ENCODE peak calls at places on chromosomes 16 and 17, in seven cellular contexts. X is neural progenitor cell, U is HCT116, A is hepatocyte, Y is GM23248, P is OCI-LY7, R is PC-3. N is an unnamed sample.

GRCh38 chr16:80993293-80993691 is 13.4 kb downstream of the CMC2 start:
- DNase-seq in X (no peak), U (no peak), A (peak; percentile 63), Y (peak; percentile 93), P (no peak), R (no peak), N (no peak)

GRCh38 chr17:58200024-58200633 is 7.6 kb downstream of the EPX start:
- DNase-seq in X (peak; percentile 74), U (peak; percentile 63), A (peak; percentile 59), Y (peak; percentile 64), P (peak; percentile 48), R (peak; percentile 78), N (peak; percentile 89)

GRCh38 chr17:81031571-81032550 is 3.1 kb upstream of the BAIAP2 start:
- DNase-seq in X (no peak), U (no peak), A (no peak), Y (no peak), P (no peak), R (no peak), N (no peak)

GRCh38 chr17:59406808-59407381 is 75.4 kb downstream of the YPEL2 start:
- DNase-seq in X (no peak), U (no peak), A (peak; percentile 28), Y (no peak), P (no peak), R (peak; percentile 33), N (peak; percentile 74)

GRCh38 chr17:54901230-54901847 is 687 bp downstream of the TOM1L1 start:
- DNase-seq in X (no peak), U (peak; percentile 48), A (peak; percentile 28), Y (peak; percentile 71), P (no peak), R (peak; percentile 83), N (peak; percentile 27)

GRCh38 chr17:6361733-6362132 is 73.2 kb downstream of the AIPL1 start:
- DNase-seq in X (peak; percentile 40), U (peak; percentile 24), A (no peak), Y (no peak), P (peak; percentile 16), R (peak; percentile 12), N (peak; percentile 42)

GRCh38 chr16:73878616-73879015 is 418.0 kb upstream of the PSMD7 start:
- DNase-seq in X (peak; percentile 27), U (peak; percentile 52), A (peak; percentile 72), Y (peak; percentile 73), P (peak; percentile 29), R (peak; percentile 62), N (peak; percentile 46)

GRCh38 chr17:42428141-42428944 is 5.3 kb upstream of the CAVIN1 start:
- DNase-seq in X (peak; percentile 83), U (peak; percentile 88), A (peak; percentile 89), Y (peak; percentile 97), P (peak; percentile 74), R (no peak), N (peak; percentile 63)

GRCh38 chr17:71779482-71779881 is 341.3 kb upstream of the SOX9 start:
- DNase-seq in X (no peak), U (no peak), A (no peak), Y (no peak), P (no peak), R (no peak), N (no peak)

GRCh38 chr16:4015275-4015990 is 100.8 kb downstream of the ADCY9 start:
- DNase-seq in X (no peak), U (no peak), A (peak; percentile 80), Y (no peak), P (no peak), R (no peak), N (no peak)

GRCh38 chr16:67804853-67805542 is 1.4 kb downstream of the RANBP10 start:
- DNase-seq in X (no peak), U (no peak), A (peak; percentile 68), Y (no peak), P (no peak), R (peak; percentile 11), N (no peak)

GRCh38 chr17:74569392-74570003 is 2.2 kb upstream of the CD300H start:
- DNase-seq in X (no peak), U (peak; percentile 97), A (peak; percentile 83), Y (peak; percentile 98), P (no peak), R (peak; percentile 99), N (no peak)

GRCh38 chr17:67829331-67829730 is 4.0 kb downstream of the BPTF start:
- DNase-seq in X (peak; percentile 9), U (no peak), A (no peak), Y (peak; percentile 16), P (peak; percentile 69), R (peak; percentile 63), N (no peak)

GRCh38 chr17:82837586-82838320 is 2.1 kb downstream of the ZNF750 start:
- DNase-seq in X (no peak), U (no peak), A (no peak), Y (no peak), P (no peak), R (no peak), N (no peak)

GRCh38 chr17:82839617-82840292 is at the start of gene ZNF750:
- DNase-seq in X (no peak), U (no peak), A (no peak), Y (no peak), P (no peak), R (no peak), N (no peak)

GRCh38 chr17:82840431-82840831 is 609 bp upstream of the ZNF750 start:
- DNase-seq in X (peak; percentile 40), U (no peak), A (no peak), Y (no peak), P (no peak), R (no peak), N (no peak)

GRCh38 chr17:82836823-82837357 is 2.9 kb downstream of the ZNF750 start:
- DNase-seq in X (peak; percentile 37), U (no peak), A (no peak), Y (peak; percentile 17), P (no peak), R (no peak), N (no peak)

DNA sequence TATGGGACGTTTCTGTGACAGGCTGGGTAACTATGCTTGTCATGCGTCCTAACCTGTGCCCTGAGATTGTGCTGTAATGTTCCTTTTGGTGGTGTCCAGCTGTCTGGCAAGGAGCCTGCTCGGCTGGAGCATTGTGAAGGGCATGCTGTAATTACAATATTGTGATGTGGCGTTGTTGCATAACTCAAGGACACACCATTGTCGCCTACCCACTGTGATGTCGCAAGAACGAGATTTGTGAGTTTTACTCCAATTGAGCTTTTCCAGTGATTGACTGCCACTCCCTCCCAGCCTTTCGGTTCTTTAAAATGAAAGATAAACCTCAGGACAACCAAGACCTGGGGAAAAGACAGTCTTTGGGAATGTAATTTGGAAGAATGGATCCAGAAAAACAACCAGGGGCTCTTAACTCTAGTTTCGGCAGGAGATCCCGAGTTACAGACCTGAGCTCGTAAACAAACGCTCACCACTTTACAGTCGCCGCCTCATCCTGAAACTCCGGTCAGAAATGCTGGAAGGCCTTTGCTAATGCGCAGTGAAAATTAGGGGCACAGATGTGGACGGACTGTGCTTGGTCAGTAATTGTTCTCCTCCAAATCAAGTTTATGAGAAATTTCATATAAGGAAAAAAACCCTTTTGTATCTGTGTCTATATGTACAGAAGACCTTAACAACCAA is 1.3 kb downstream of the ZNF750 start:
- DNase-seq in X (no peak), U (no peak), A (peak; percentile 64), Y (peak; percentile 8), P (no peak), R (peak; percentile 35), N (no peak)
- TF ChIP-seq EZH2phosphoT487 in X (no peak), U (no peak), A (no peak), Y (no peak), P (no peak), R (no peak), N (no peak)

GRCh38 chr17:63610854-63611253 is 10.2 kb downstream of the TACO1 start:
- DNase-seq in X (no peak), U (no peak), A (no peak), Y (no peak), P (no peak), R (no peak), N (no peak)

GRCh38 chr17:63611354-63611753 is 10.7 kb downstream of the TACO1 start:
- DNase-seq in X (no peak), U (no peak), A (no peak), Y (no peak), P (no peak), R (no peak), N (no peak)

GRCh38 chr17:63613663-63614062 is 8.6 kb upstream of the MAP3K3 start:
- DNase-seq in X (no peak), U (no peak), A (no peak), Y (no peak), P (no peak), R (no peak), N (no peak)

DNA sequence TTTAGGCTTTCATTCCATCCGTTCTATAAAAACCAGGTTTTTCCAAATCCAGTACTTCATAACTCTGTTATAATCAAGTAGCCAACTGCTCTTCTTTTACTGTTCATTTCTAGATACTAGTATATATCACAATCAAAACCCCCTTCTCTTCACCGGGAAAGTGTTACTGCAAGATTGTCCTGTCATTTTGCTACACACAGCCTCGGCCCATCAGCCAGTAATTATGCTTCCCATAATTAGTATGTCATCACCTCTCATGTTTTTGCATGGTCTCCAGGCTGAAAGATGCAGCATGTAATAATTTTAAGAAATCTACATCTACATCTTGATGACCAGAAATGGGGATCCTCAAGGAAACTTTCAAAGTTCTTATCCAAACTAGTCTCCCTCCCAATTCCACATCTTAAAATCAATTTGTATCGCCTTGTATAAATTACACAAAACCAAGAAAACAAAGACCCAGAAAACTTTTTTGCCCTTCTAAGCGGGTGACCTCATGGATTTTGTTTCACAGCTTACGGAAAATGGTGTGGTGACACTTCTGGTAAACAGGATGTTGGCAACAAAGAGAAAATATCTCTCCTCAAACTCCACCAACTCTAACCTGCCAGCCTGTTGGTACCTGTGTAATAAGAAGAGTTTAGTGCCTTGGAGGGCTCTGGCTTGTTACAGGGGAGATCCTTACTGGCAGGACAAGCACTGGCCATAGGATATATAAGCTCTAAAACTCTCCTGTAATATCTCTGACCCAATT is 9.3 kb downstream of the TACO1 start:
- DNase-seq in X (no peak), U (no peak), A (no peak), Y (no peak), P (no peak), R (no peak), N (no peak)
- TF ChIP-seq EZH2phosphoT487 in X (no peak), U (no peak), A (no peak), Y (no peak), P (no peak), R (no peak), N (no peak)

GRCh38 chr17:15392326-15392739 is 50.9 kb upstream of the TEKT3 start:
- DNase-seq in X (no peak), U (no peak), A (no peak), Y (peak; percentile 98), P (no peak), R (peak; percentile 99), N (no peak)
- TF ChIP-seq EZH2phosphoT487 in X (no peak), U (no peak), A (no peak), Y (no peak), P (no peak), R (no peak), N (no peak)

GRCh38 chr16:85037721-85038120 is 10.1 kb downstream of the KIAA0513 start:
- DNase-seq in X (no peak), U (no peak), A (no peak), Y (no peak), P (no peak), R (no peak), N (no peak)

GRCh38 chr16:85036398-85037049 is 8.9 kb downstream of the KIAA0513 start:
- DNase-seq in X (no peak), U (no peak), A (no peak), Y (no peak), P (no peak), R (no peak), N (no peak)

GRCh38 chr16:85034591-85035433 is 7.2 kb downstream of the KIAA0513 start:
- DNase-seq in X (no peak), U (no peak), A (no peak), Y (no peak), P (no peak), R (no peak), N (no peak)

GRCh38 chr16:85033153-85033552 is 5.6 kb downstream of the KIAA0513 start:
- DNase-seq in X (no peak), U (no peak), A (no peak), Y (no peak), P (no peak), R (no peak), N (no peak)

GRCh38 chr16:85037050-85037410 is 9.4 kb downstream of the KIAA0513 start:
- DNase-seq in X (no peak), U (peak; percentile 96), A (no peak), Y (peak; percentile 56), P (no peak), R (peak; percentile 86), N (no peak)
- TF ChIP-seq EZH2phosphoT487 in X (no peak), U (no peak), A (no peak), Y (no peak), P (no peak), R (no peak), N (no peak)

N was measured in SK-N-SH.